ENCODE peak calls at places on chromosomes 1 and 21, in six cellular contexts. F, N, X, P, B and M are unnamed samples.

GRCh38 chr1:91129017-91129416 is 107.2 kb upstream of the ZNF644 start:
- DNase-seq in B (no peak), P (no peak), F (no peak), X (no peak), N (no peak), M (no peak)

GRCh38 chr1:231180034-231180433 is 18.2 kb downstream of the TRIM67 start:
- DNase-seq in N (no peak), F (no peak), B (no peak), P (no peak), X (no peak), M (no peak)

GRCh38 chr1:214234635-214235025 is 46.3 kb upstream of the SMYD2 start:
- DNase-seq in F (no peak), B (no peak), N (no peak), X (no peak), P (no peak), M (no peak)

GRCh38 chr1:224481601-224482000 is 47.0 kb upstream of the WDR26 start:
- DNase-seq in N (no peak), X (no peak), F (no peak), P (no peak), B (no peak), M (no peak)

GRCh38 chr1:147273409-147274307 is 31.2 kb downstream of the CHD1L start:
- DNase-seq in B (no peak), X (no peak), F (no peak), P (peak; percentile 72), N (peak; percentile 50), M (no peak)

GRCh38 chr1:165114022-165114888 is 242.3 kb downstream of the LMX1A start:
- DNase-seq in P (no peak), B (no peak), F (peak; percentile 16), X (no peak), N (peak; percentile 74), M (no peak)

GRCh38 chr1:51945591-51945990 is 44.9 kb downstream of the RAB3B start:
- DNase-seq in F (no peak), P (peak; percentile 42), B (no peak), X (no peak), N (no peak), M (no peak)

GRCh38 chr1:212450331-212450881 is 17.7 kb downstream of the NENF start:
- DNase-seq in B (no peak), X (no peak), F (no peak), P (no peak), N (no peak), M (no peak)

GRCh38 chr21:31624961-31625491 is 34.5 kb upstream of the SOD1 start:
- DNase-seq in B (peak; percentile 92), N (no peak), X (no peak), P (no peak), F (no peak), M (no peak)

GRCh38 chr21:31622397-31622796 is 37.1 kb upstream of the SOD1 start:
- DNase-seq in P (no peak), F (no peak), N (no peak), X (no peak), B (no peak), M (no peak)

GRCh38 chr21:31618696-31619430 is 40.6 kb upstream of the SOD1 start:
- DNase-seq in B (no peak), N (no peak), P (no peak), F (no peak), X (no peak), M (no peak)

GRCh38 chr21:31624181-31624580 is 35.3 kb upstream of the SOD1 start:
- DNase-seq in N (no peak), B (no peak), X (no peak), P (no peak), F (no peak), M (no peak)

DNA sequence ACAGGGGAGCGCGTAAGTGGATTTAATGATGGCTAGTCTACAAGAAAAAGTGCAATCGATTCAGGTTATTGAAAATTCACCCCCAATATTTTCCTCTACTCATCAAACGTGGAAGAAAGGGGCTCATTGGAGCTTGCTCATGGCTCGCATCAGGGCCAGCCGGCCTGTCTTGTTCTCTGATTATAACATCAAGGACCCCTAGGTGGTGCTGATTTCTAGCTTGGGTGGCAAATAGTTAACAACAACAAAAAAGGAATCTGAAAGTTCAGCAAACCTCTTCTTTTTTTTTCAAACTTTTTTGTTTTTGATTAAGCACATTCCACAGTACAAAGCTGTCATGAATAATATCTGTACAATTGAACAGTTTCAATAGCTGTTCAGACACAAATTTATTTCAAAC is 35.8 kb upstream of the SOD1 start:
- DNase-seq in P (no peak), B (no peak), N (no peak), X (no peak), F (no peak), M (no peak)
- TF ChIP-seq CTCF in P (peak; percentile 4), B (no peak), N (no peak), X (no peak), F (no peak), M (no peak)

DNA sequence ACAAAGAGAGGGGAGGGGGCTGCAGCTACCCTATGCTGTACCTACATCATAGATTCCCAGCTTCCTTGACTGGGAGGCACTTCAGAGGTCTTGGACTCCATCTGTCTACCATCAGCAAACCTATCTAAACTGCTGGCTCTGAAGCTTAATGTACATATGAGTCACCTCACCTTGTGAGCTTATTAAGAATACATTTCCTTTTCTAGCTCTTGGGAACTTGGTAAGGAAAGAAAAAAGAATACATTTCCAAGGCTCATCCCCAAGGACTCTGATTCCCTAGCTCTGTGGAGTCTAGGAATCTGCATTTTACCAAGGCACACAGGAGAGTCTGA is 50.0 kb upstream of the PRELP start:
- DNase-seq in F (no peak), B (no peak), N (no peak), P (peak; percentile 25), X (no peak), M (no peak)
- H3K27me3 ChIP-seq in F (no peaks in the 10 kb centered on the region), B (no peaks in the 10 kb centered on the region), N (no peaks in the 10 kb centered on the region), P (peaks cover 54% of the 10 kb centered on the region), X (no peaks in the 10 kb centered on the region), M (peaks cover 3% of the 10 kb centered on the region)

GRCh38 chr21:44377201-44377921 is 23.9 kb downstream of the TRPM2 start:
- DNase-seq in P (no peak), X (no peak), B (peak; percentile 42), F (no peak), N (peak; percentile 9), M (peak; percentile 58)
- TF ChIP-seq CTCF in P (no peak), X (no peak), B (no peak), F (no peak), N (no peak), M (no peak)

GRCh38 chr1:226681652-226682493 is 57.2 kb downstream of the ITPKB start:
- DNase-seq in B (no peak), N (no peak), F (no peak), X (no peak), P (no peak), M (no peak)
- H3K27me3 ChIP-seq in B (no peaks in the 10 kb centered on the region), N (no peaks in the 10 kb centered on the region), F (no peaks in the 10 kb centered on the region), X (no peaks in the 10 kb centered on the region), P (no peaks in the 10 kb centered on the region), M (no peaks in the 10 kb centered on the region)

DNA sequence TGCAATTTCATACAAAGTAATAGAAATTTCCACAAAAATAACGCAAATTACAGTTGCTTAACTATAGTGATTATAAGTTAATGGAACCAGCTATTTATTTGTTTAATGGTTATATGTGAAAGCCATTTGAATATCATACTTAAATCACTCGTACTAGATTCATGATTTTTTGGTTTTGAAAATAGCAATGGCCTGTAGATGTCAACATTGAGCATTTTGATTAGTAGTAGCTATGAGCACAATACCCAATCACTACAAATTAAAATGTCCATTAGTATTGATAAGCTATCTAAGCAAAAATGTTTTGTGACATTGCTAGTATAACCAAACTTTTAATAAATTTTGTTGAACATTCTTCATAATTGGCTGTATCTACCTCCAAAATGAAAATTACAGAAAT is 10.0 kb downstream of the COL24A1 start:
- DNase-seq in X (no peak), F (no peak), P (no peak), N (no peak), B (no peak), M (no peak)
- TF ChIP-seq CTCF in X (no peak), F (no peak), P (peak; percentile 6), N (peak; percentile 21), B (no peak), M (no peak)

GRCh38 chr1:38052750-38053415 is 6.3 kb upstream of the POU3F1 start:
- DNase-seq in X (no peak), P (no peak), N (no peak), B (no peak), F (peak; percentile 67), M (no peak)
- H3K27me3 ChIP-seq in X (peaks cover 10% of the 10 kb centered on the region), P (no peaks in the 10 kb centered on the region), N (peaks cover 39% of the 10 kb centered on the region), B (no peaks in the 10 kb centered on the region), F (peaks cover 4% of the 10 kb centered on the region), M (peaks cover 5% of the 10 kb centered on the region)

GRCh38 chr1:43881415-43881814 is 52.2 kb upstream of the ARTN start:
- DNase-seq in F (no peak), P (no peak), B (no peak), X (no peak), N (peak; percentile 86), M (no peak)
- TF ChIP-seq CTCF in F (no peak), P (no peak), B (no peak), X (no peak), N (no peak), M (no peak)

DNA sequence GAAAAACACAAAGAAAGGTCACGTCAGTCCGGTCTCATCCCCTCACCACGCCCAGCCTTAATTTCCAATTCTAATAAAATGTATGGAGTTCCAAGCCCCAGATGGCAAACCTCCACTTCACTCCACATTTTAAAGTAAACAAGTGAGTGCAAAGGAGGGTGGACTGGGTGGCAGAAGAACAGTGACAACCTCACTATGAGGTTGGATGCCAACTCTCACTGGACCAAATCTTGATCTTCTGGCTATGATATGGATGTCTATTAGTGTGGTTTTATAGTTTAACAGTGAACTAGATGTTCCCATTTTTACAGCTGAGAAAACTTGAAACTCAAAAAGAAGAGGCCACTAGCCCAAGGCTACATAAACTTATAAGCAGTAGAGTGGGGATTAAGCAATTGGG is 21.9 kb downstream of the ZNF697 start:
- DNase-seq in P (no peak), F (no peak), B (no peak), X (no peak), N (no peak), M (no peak)
- H3K27me3 ChIP-seq in P (no peaks in the 10 kb centered on the region), F (no peaks in the 10 kb centered on the region), B (no peaks in the 10 kb centered on the region), X (no peaks in the 10 kb centered on the region), N (no peaks in the 10 kb centered on the region), M (no peaks in the 10 kb centered on the region)